ENCODE peak calls at places on chromosomes 12 and 14, in four cellular contexts. N, V, Y and R are unnamed samples. For H3K27me3, the result is how much of the 10 kb centered on the place peaks cover.

GRCh38 chr14:24080888-24081738 is 9.8 kb downstream of the CPNE6 start:
- DNase-seq in Y (peak), N (no peak), V (peak), R (no peak)

GRCh38 chr12:117045998-117046374 is 53.2 kb downstream of the TESC start:
- DNase-seq in N (no peak), V (no peak), Y (no peak), R (no peak)

GRCh38 chr14:103097244-103097993 is 2.9 kb downstream of the EXOC3L4 start:
- DNase-seq in Y (no peak), N (no peak), V (no peak), R (no peak)

GRCh38 chr14:72301352-72301751 is 369.1 kb downstream of the RGS6 start:
- DNase-seq in V (no peak), N (no peak), Y (no peak), R (no peak)

GRCh38 chr14:50421499-50421898 is 24.8 kb upstream of the CDKL1 start:
- DNase-seq in V (no peak), N (no peak), Y (no peak), R (no peak)

GRCh38 chr12:103680591-103681065 is 93.6 kb downstream of the STAB2 start:
- DNase-seq in N (no peak), V (peak), Y (no peak), R (no peak)

GRCh38 chr14:54211562-54212308 is 185.1 kb upstream of the CDKN3 start:
- DNase-seq in Y (no peak), V (peak), N (no peak), R (no peak)

GRCh38 chr14:23550131-23550826 is 1.3 kb downstream of the ZFHX2 start:
- DNase-seq in V (no peak), N (no peak), Y (no peak), R (no peak)

DNA sequence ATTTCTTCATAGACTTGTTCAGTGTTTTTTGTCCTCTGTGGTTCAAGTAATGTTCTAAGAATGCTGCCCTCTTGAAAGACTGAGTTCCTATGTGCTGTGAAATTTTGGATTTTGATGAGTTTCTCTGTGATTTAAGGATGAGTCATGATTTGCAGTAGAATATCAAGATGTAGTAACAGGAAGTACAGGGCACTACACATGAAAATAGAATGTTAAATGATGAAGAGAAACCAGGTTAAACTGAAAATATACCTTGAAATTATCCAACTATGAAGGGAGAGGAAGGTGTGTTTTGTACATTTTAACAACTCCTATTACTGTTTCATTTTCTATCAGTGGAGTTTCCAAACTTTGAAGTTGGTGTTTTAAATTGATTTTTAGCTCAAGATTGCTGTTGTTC is 4.8 kb downstream of the ELK3 start:
- DNase-seq in Y (no peak), V (peak), N (no peak), R (no peak)
- H3K27ac ChIP-seq in Y (no peak), V (peak), N (no peak), R (no peak)

DNA sequence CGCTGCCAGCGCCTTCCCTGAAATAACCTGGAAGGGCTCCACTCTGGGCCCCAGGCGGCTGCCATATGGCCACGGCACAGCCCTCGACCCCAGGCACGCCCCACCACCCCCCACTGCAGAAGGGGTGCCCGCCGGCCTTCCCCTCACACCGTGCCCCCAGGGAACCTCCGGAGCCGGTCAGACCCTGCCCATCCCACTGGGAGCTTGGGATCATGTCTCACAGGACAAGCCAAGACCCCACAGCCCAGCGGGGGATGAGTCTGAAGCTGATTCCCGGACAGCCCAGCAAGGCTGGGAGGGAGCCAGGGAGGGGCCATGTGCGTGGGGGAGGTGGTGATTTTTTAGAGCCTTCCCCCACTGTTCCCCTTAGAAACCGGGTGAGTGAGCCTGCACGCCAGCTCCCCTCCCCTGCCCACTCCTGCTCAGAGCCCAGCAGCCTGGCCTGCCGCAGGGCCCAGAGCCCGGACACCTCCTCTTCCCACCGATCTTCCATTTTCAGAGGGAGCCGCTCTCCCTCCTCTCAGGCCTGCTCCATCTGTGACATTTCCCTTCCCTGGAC is 1.4 kb downstream of the RIMBP2 start:
- DNase-seq in N (no peak), V (no peak), Y (no peak), R (no peak)
- H3K27me3 ChIP-seq in N (under half), V (under half), Y (under half), R (under half)

DNA sequence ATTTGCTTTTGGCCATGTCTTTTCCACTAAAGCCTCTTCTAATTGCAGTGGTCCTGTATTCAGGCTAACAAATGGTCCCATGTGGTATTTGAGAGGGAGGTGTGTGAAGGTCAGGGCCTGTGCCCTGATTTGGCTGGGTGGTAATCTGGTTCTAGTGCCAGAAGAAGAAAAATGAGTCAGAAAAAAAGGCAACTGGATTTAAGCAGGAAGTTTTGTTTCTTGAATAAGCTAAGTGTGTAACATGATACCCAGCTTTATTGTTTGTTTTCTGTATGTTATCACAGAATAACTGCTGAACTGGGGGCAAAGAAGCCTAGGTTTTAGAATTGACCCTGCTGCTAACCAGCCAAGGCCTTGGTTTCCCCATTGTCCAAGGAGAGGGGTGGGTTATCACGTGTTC is 134.0 kb downstream of the ANO6 start:
- DNase-seq in N (no peak), Y (no peak), V (no peak), R (no peak)
- H3K4me3 ChIP-seq in N (no peak), Y (no peak), V (no peak), R (no peak)

GRCh38 chr12:108734200-108734906 is 3.0 kb upstream of the CORO1C start:
- DNase-seq in Y (no peak), N (no peak), V (peak), R (no peak)
- H3K27ac ChIP-seq in Y (peak), N (no peak), V (peak), R (no peak)

GRCh38 chr12:48187916-48188695 is 4.7 kb downstream of the CCDC184 start:
- DNase-seq in N (no peak), V (no peak), Y (no peak), R (no peak)
- H3K27me3 ChIP-seq in N (under half), V (under half), Y (under half), R (under half)

GRCh38 chr14:65370890-65371289 is 41.6 kb upstream of the FUT8 start:
- DNase-seq in V (no peak), N (no peak), Y (no peak), R (no peak)

GRCh38 chr14:65369560-65369959 is 43.0 kb upstream of the FUT8 start:
- DNase-seq in Y (no peak), N (no peak), V (no peak), R (no peak)

GRCh38 chr14:65373671-65374039 is 38.9 kb upstream of the FUT8 start:
- DNase-seq in Y (no peak), N (no peak), V (no peak), R (no peak)

GRCh38 chr14:65371784-65372183 is 40.7 kb upstream of the FUT8 start:
- DNase-seq in N (no peak), Y (no peak), V (no peak), R (no peak)

GRCh38 chr14:65373011-65373670 is 39.4 kb upstream of the FUT8 start:
- DNase-seq in Y (no peak), V (no peak), N (no peak), R (no peak)
- H3K4me3 ChIP-seq in Y (no peak), V (no peak), N (no peak), R (no peak)

DNA sequence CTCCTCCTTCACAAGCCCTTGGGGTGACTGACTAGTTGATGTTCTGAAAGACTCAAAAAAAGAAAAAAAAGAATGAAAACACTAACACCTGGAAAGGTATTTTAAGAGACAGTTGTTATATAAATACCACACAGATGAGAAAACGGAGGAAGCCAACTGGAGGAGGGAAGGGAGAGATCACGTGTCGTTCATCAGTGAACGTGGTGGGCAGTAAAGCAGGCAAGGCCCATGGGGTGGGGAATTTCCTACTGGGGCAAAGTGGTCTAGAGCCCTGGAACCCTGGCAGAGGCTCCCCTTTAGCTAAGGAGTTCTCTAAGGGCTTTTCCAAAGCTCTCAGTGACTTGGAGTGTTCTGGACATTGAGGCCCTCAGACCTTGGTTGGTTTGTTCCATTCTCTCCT is 169.7 kb downstream of the CALM1 start:
- DNase-seq in Y (no peak), V (no peak), N (no peak), R (no peak)
- H3K27ac ChIP-seq in Y (no peak), V (no peak), N (no peak), R (no peak)

GRCh38 chr14:95359974-95360826 is 40.5 kb upstream of the CLMN start:
- DNase-seq in V (peak), N (no peak), Y (no peak), R (no peak)

GRCh38 chr14:95362180-95362494 is 42.4 kb upstream of the CLMN start:
- DNase-seq in V (no peak), Y (no peak), N (no peak), R (no peak)

GRCh38 chr14:95361373-95362179 is 41.9 kb upstream of the CLMN start:
- DNase-seq in N (peak), V (no peak), Y (peak), R (no peak)

GRCh38 chr14:95363468-95363954 is 43.8 kb upstream of the CLMN start:
- DNase-seq in N (no peak), Y (no peak), V (no peak), R (no peak)

GRCh38 chr14:95360828-95361227 is 41.1 kb upstream of the CLMN start:
- DNase-seq in Y (no peak), N (no peak), V (no peak), R (no peak)
- H3K27me3 ChIP-seq in Y (under half), N (under half), V (under half), R (under half)